ENCODE peak calls at places on chromosomes 6 and 20, in nine cellular contexts. One of them, this sample, is unnamed.

GRCh38 chr6:514396-514973 is 122.9 kb downstream of the IRF4 start:
- DNase-seq in lung: no peak
- DNase-seq in mucosa of descending colon: no peak
- DNase-seq in tibial nerve: no peak
- DNase-seq in tibial artery: no peak
- DNase-seq in heart left ventricle: no peak
- DNase-seq in IMR-90: no peak
- DNase-seq in RWPE1: no peak
- DNase-seq in transverse colon: no peak
- DNase-seq in this sample: peak

GRCh38 chr6:10555625-10556309 is 34.6 kb downstream of the GCNT2 start:
- DNase-seq in transverse colon: peak
- DNase-seq in mucosa of descending colon: peak
- DNase-seq in RWPE1: peak
- DNase-seq in lung: peak
- DNase-seq in tibial artery: peak
- DNase-seq in heart left ventricle: peak
- DNase-seq in tibial nerve: peak
- DNase-seq in IMR-90: peak
- DNase-seq in this sample: peak

GRCh38 chr6:152316024-152316423 is 321.1 kb downstream of the SYNE1 start:
- DNase-seq in tibial artery: peak
- DNase-seq in heart left ventricle: peak
- DNase-seq in RWPE1: no peak
- DNase-seq in lung: no peak
- DNase-seq in IMR-90: peak
- DNase-seq in mucosa of descending colon: no peak
- DNase-seq in tibial nerve: peak
- DNase-seq in transverse colon: no peak
- DNase-seq in this sample: no peak

GRCh38 chr6:5422321-5422915 is 161.1 kb downstream of the FARS2 start:
- DNase-seq in lung: no peak
- DNase-seq in IMR-90: peak
- DNase-seq in RWPE1: peak
- DNase-seq in tibial artery: no peak
- DNase-seq in tibial nerve: no peak
- DNase-seq in mucosa of descending colon: peak
- DNase-seq in heart left ventricle: no peak
- DNase-seq in transverse colon: peak
- DNase-seq in this sample: peak

GRCh38 chr6:160036790-160037206 is 67.9 kb downstream of the IGF2R start:
- DNase-seq in mucosa of descending colon: no peak
- DNase-seq in tibial artery: peak
- DNase-seq in IMR-90: peak
- DNase-seq in heart left ventricle: no peak
- DNase-seq in transverse colon: no peak
- DNase-seq in tibial nerve: peak
- DNase-seq in RWPE1: peak
- DNase-seq in lung: peak
- DNase-seq in this sample: no peak

GRCh38 chr6:92497281-92497680 is 922.1 kb downstream of the EPHA7 start:
- DNase-seq in RWPE1: no peak
- DNase-seq in transverse colon: no peak
- DNase-seq in IMR-90: no peak
- DNase-seq in mucosa of descending colon: no peak
- DNase-seq in heart left ventricle: no peak
- DNase-seq in tibial nerve: no peak
- DNase-seq in lung: no peak
- DNase-seq in tibial artery: no peak
- DNase-seq in this sample: no peak

GRCh38 chr6:4799912-4800311 is 23.7 kb downstream of the CDYL start:
- DNase-seq in heart left ventricle: no peak
- DNase-seq in mucosa of descending colon: no peak
- DNase-seq in transverse colon: no peak
- DNase-seq in IMR-90: no peak
- DNase-seq in tibial nerve: no peak
- DNase-seq in lung: no peak
- DNase-seq in RWPE1: no peak
- DNase-seq in tibial artery: no peak
- DNase-seq in this sample: no peak

GRCh38 chr6:156396791-156397418 is 380.3 kb upstream of the ARID1B start:
- DNase-seq in heart left ventricle: no peak
- DNase-seq in tibial artery: no peak
- DNase-seq in RWPE1: no peak
- DNase-seq in tibial nerve: no peak
- DNase-seq in mucosa of descending colon: no peak
- DNase-seq in transverse colon: no peak
- DNase-seq in IMR-90: no peak
- DNase-seq in lung: no peak
- DNase-seq in this sample: no peak

GRCh38 chr6:55617272-55617671 is 38.3 kb upstream of the HMGCLL1 start:
- DNase-seq in tibial nerve: no peak
- DNase-seq in tibial artery: no peak
- DNase-seq in heart left ventricle: no peak
- DNase-seq in RWPE1: peak
- DNase-seq in transverse colon: no peak
- DNase-seq in lung: no peak
- DNase-seq in IMR-90: peak
- DNase-seq in mucosa of descending colon: no peak
- DNase-seq in this sample: peak

GRCh38 chr6:41257369-41258195 is 28.9 kb downstream of the TREM1 start:
- DNase-seq in transverse colon: peak
- DNase-seq in heart left ventricle: no peak
- DNase-seq in tibial artery: no peak
- DNase-seq in RWPE1: no peak
- DNase-seq in tibial nerve: peak
- DNase-seq in mucosa of descending colon: no peak
- DNase-seq in IMR-90: peak
- DNase-seq in lung: no peak
- DNase-seq in this sample: no peak

GRCh38 chr6:161354241-161354840 is 80.5 kb upstream of the AGPAT4 start:
- DNase-seq in transverse colon: no peak
- DNase-seq in IMR-90: no peak
- DNase-seq in lung: no peak
- DNase-seq in heart left ventricle: no peak
- DNase-seq in tibial artery: no peak
- DNase-seq in mucosa of descending colon: no peak
- DNase-seq in tibial nerve: no peak
- DNase-seq in RWPE1: no peak
- DNase-seq in this sample: no peak

GRCh38 chr6:47464052-47464451 is 13.5 kb upstream of the CD2AP start:
- DNase-seq in heart left ventricle: no peak
- DNase-seq in tibial artery: no peak
- DNase-seq in transverse colon: no peak
- DNase-seq in lung: no peak
- DNase-seq in mucosa of descending colon: no peak
- DNase-seq in IMR-90: no peak
- DNase-seq in tibial nerve: no peak
- DNase-seq in RWPE1: no peak
- DNase-seq in this sample: no peak

GRCh38 chr6:116596815-116597214 is 19.5 kb upstream of the RSPH4A start:
- DNase-seq in IMR-90: peak
- DNase-seq in tibial artery: no peak
- DNase-seq in mucosa of descending colon: no peak
- DNase-seq in heart left ventricle: no peak
- DNase-seq in lung: no peak
- DNase-seq in transverse colon: no peak
- DNase-seq in tibial nerve: no peak
- DNase-seq in RWPE1: no peak
- DNase-seq in this sample: peak

GRCh38 chr6:139271056-139271455 is 20.7 kb downstream of the TXLNB start:
- DNase-seq in tibial nerve: no peak
- DNase-seq in mucosa of descending colon: no peak
- DNase-seq in IMR-90: peak
- DNase-seq in RWPE1: peak
- DNase-seq in transverse colon: peak
- DNase-seq in lung: no peak
- DNase-seq in heart left ventricle: no peak
- DNase-seq in tibial artery: no peak
- DNase-seq in this sample: no peak

GRCh38 chr6:100379386-100379785 is 85.3 kb downstream of the SIM1 start:
- DNase-seq in mucosa of descending colon: no peak
- DNase-seq in IMR-90: no peak
- DNase-seq in tibial nerve: no peak
- DNase-seq in RWPE1: no peak
- DNase-seq in transverse colon: no peak
- DNase-seq in tibial artery: no peak
- DNase-seq in heart left ventricle: no peak
- DNase-seq in lung: no peak
- DNase-seq in this sample: no peak

GRCh38 chr6:13761361-13762036 is 49.9 kb upstream of the RANBP9 start:
- DNase-seq in lung: no peak
- DNase-seq in mucosa of descending colon: no peak
- DNase-seq in tibial artery: no peak
- DNase-seq in IMR-90: peak
- DNase-seq in heart left ventricle: no peak
- DNase-seq in RWPE1: no peak
- DNase-seq in tibial nerve: no peak
- DNase-seq in transverse colon: no peak
- DNase-seq in this sample: no peak

GRCh38 chr6:162442675-162443074 is 284.9 kb downstream of the PRKN start:
- DNase-seq in tibial nerve: no peak
- DNase-seq in RWPE1: no peak
- DNase-seq in heart left ventricle: no peak
- DNase-seq in IMR-90: no peak
- DNase-seq in transverse colon: no peak
- DNase-seq in tibial artery: no peak
- DNase-seq in lung: no peak
- DNase-seq in mucosa of descending colon: no peak
- DNase-seq in this sample: peak

DNA sequence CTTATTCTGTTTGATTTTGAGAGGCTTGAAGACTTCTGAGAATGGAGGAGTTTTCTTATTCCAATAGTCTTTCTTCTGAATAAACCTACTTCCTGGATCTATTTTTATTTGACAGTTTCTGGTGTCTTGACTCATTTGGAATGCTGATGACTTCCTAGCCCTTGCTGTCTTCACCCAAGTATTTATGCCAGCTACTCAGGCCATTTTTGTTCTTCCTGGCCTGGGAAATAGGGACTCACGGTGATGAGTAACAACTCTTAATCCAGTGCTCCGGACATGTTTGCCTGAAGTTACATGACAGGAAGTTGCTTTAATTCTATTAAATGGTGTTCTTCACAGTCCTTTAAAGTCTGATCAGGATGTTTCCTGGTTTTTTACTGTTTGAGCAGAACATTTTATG is 272.1 kb upstream of the EYS start:
- DNase-seq in RWPE1: no peak
- DNase-seq in IMR-90: no peak
- DNase-seq in mucosa of descending colon: no peak
- DNase-seq in tibial artery: no peak
- DNase-seq in heart left ventricle: no peak
- DNase-seq in transverse colon: no peak
- DNase-seq in tibial nerve: no peak
- DNase-seq in lung: no peak
- DNase-seq in this sample: no peak
- TF ChIP-seq CTCF in RWPE1: no peak
- TF ChIP-seq CTCF in IMR-90: no peak
- TF ChIP-seq CTCF in mucosa of descending colon: no peak
- TF ChIP-seq CTCF in tibial artery: no peak
- TF ChIP-seq CTCF in heart left ventricle: no peak
- TF ChIP-seq CTCF in transverse colon: no peak
- TF ChIP-seq CTCF in tibial nerve: no peak
- TF ChIP-seq CTCF in lung: no peak
- TF ChIP-seq CTCF in this sample: no peak

DNA sequence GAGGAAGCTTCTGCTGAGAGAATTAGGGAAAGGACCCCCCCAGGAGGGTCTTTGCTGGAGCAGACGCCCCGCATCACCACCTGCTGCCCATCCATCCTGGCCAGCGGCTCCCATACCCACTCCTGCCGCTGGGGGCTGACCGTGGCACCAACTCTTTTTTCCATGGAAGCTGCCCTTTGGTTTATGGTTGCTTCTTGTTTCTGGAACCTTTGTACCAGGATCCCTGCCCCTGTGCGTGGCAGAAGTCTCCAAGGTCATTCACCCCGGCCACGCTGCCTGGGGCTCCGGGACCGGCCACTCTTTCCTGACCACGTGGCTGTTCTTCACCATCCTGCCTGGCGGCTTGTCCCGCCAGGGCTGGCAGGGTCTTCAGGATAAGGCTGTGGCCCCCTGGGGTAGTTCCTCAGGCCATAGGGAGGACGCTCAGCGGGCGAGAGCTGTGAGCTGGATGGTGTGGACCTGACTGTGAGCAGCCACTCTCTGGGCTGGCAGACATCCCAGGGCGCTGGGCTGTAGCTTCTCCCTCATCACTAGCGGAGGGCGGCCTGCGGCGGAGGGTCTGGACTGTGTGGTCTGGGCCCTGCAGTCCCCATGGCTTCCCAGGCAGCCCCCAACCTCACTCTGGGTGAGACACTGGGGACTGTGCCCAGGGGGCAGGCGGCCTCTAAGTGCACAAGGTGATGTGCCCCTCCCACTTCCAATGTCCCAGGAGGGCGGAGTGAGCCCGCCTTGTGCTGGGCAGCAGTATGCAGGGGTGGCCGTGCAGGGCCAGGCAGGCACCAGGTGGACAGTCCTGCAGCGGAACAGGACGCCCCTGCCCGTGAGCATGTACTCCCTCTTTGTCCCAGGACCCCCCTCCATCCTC is 22.8 kb upstream of the RBBP8NL start:
- DNase-seq in heart left ventricle: no peak
- DNase-seq in transverse colon: peak
- DNase-seq in tibial nerve: no peak
- DNase-seq in lung: no peak
- DNase-seq in RWPE1: no peak
- DNase-seq in tibial artery: no peak
- DNase-seq in mucosa of descending colon: peak
- DNase-seq in IMR-90: no peak
- DNase-seq in this sample: no peak
- TF ChIP-seq CTCF in heart left ventricle: no peak
- TF ChIP-seq CTCF in transverse colon: peak
- TF ChIP-seq CTCF in tibial nerve: no peak
- TF ChIP-seq CTCF in lung: no peak
- TF ChIP-seq CTCF in RWPE1: no peak
- TF ChIP-seq CTCF in tibial artery: no peak
- TF ChIP-seq CTCF in mucosa of descending colon: peak
- TF ChIP-seq CTCF in IMR-90: no peak
- TF ChIP-seq CTCF in this sample: no peak

DNA sequence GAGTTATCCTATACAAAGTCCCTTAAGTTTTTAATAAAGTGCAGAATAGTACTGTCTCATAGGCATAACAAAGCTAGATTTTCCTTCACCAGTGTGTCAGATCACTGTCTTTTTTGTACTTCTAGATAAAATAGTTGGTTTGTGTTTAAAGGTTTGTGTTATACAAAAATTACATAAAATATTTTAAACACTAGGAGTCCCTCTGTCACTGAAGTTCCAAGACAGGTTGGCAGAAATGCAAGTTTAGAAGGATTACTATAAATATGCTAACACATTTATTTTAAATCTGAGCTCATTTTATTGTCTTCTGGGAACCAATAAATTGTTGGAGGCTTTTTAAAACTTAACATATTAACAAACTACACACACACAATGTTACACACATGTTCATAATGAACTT is 30.8 kb upstream of the RUNX2 start:
- DNase-seq in mucosa of descending colon: no peak
- DNase-seq in heart left ventricle: no peak
- DNase-seq in transverse colon: no peak
- DNase-seq in tibial artery: no peak
- DNase-seq in IMR-90: no peak
- DNase-seq in tibial nerve: no peak
- DNase-seq in RWPE1: no peak
- DNase-seq in lung: no peak
- DNase-seq in this sample: no peak
- TF ChIP-seq CTCF in mucosa of descending colon: no peak
- TF ChIP-seq CTCF in heart left ventricle: no peak
- TF ChIP-seq CTCF in transverse colon: no peak
- TF ChIP-seq CTCF in tibial artery: no peak
- TF ChIP-seq CTCF in IMR-90: no peak
- TF ChIP-seq CTCF in tibial nerve: no peak
- TF ChIP-seq CTCF in RWPE1: no peak
- TF ChIP-seq CTCF in lung: no peak
- TF ChIP-seq CTCF in this sample: no peak

GRCh38 chr6:33147807-33148666 is 44.2 kb downstream of the COL11A2 start:
- DNase-seq in mucosa of descending colon: no peak
- DNase-seq in IMR-90: peak
- DNase-seq in transverse colon: no peak
- DNase-seq in tibial nerve: peak
- DNase-seq in tibial artery: no peak
- DNase-seq in RWPE1: peak
- DNase-seq in lung: no peak
- DNase-seq in heart left ventricle: no peak
- DNase-seq in this sample: no peak
- TF ChIP-seq CTCF in mucosa of descending colon: peak
- TF ChIP-seq CTCF in IMR-90: peak
- TF ChIP-seq CTCF in transverse colon: peak
- TF ChIP-seq CTCF in tibial nerve: peak
- TF ChIP-seq CTCF in tibial artery: peak
- TF ChIP-seq CTCF in RWPE1: peak
- TF ChIP-seq CTCF in lung: peak
- TF ChIP-seq CTCF in heart left ventricle: peak
- TF ChIP-seq CTCF in this sample: peak